ENCODE peak calls at places on chromosomes 4 and X, in five cellular contexts. One of them, this sample, is unnamed. For H3K27me3, the result is how much of the 10 kb centered on the place peaks cover.

GRCh38 chrX:94455782-94456181 is 781.8 kb downstream of the FAM133A start:
- DNase-seq in adipocyte: no peak
- DNase-seq in AG04450: no peak
- DNase-seq in right cardiac atrium: no peak
- DNase-seq in dorsolateral prefrontal cortex: no peak
- DNase-seq in this sample: no peak

GRCh38 chrX:117898206-117898605 is 218.4 kb downstream of the KLHL13 start:
- DNase-seq in adipocyte: no peak
- DNase-seq in right cardiac atrium: no peak
- DNase-seq in dorsolateral prefrontal cortex: no peak
- DNase-seq in AG04450: no peak
- DNase-seq in this sample: no peak

GRCh38 chr4:123701046-123701445 is 304.5 kb downstream of the SPRY1 start:
- DNase-seq in adipocyte: peak
- DNase-seq in AG04450: no peak
- DNase-seq in dorsolateral prefrontal cortex: no peak
- DNase-seq in right cardiac atrium: no peak
- DNase-seq in this sample: no peak

GRCh38 chr4:78864405-78865024 is 74.7 kb downstream of the PAQR3 start:
- DNase-seq in adipocyte: peak
- DNase-seq in right cardiac atrium: no peak
- DNase-seq in dorsolateral prefrontal cortex: no peak
- DNase-seq in AG04450: peak
- DNase-seq in this sample: no peak

GRCh38 chr4:106355193-106355592 is 13.4 kb downstream of the GIMD1 start:
- DNase-seq in AG04450: no peak
- DNase-seq in right cardiac atrium: peak
- DNase-seq in adipocyte: no peak
- DNase-seq in dorsolateral prefrontal cortex: no peak
- DNase-seq in this sample: no peak

GRCh38 chr4:68904786-68905185 is 46.8 kb downstream of the UGT2A3 start:
- DNase-seq in adipocyte: no peak
- DNase-seq in dorsolateral prefrontal cortex: no peak
- DNase-seq in AG04450: no peak
- DNase-seq in right cardiac atrium: no peak
- DNase-seq in this sample: no peak

GRCh38 chr4:140839396-140839795 is 83.2 kb upstream of the TBC1D9 start:
- DNase-seq in right cardiac atrium: no peak
- DNase-seq in dorsolateral prefrontal cortex: no peak
- DNase-seq in adipocyte: no peak
- DNase-seq in AG04450: no peak
- DNase-seq in this sample: no peak

GRCh38 chr4:15653864-15654391 is 1.2 kb downstream of the FBXL5 start:
- DNase-seq in right cardiac atrium: peak
- DNase-seq in adipocyte: peak
- DNase-seq in dorsolateral prefrontal cortex: no peak
- DNase-seq in AG04450: no peak
- DNase-seq in this sample: no peak

GRCh38 chrX:119655125-119655524 is 37.8 kb downstream of the SEPTIN6 start:
- DNase-seq in dorsolateral prefrontal cortex: peak
- DNase-seq in adipocyte: peak
- DNase-seq in right cardiac atrium: no peak
- DNase-seq in AG04450: peak
- DNase-seq in this sample: no peak

GRCh38 chr4:38856524-38857337 is at the start of gene TLR6:
- DNase-seq in adipocyte: peak
- DNase-seq in AG04450: no peak
- DNase-seq in right cardiac atrium: no peak
- DNase-seq in dorsolateral prefrontal cortex: no peak
- DNase-seq in this sample: no peak

GRCh38 chr4:6265546-6265945 is 4.1 kb upstream of the WFS1 start:
- DNase-seq in adipocyte: no peak
- DNase-seq in dorsolateral prefrontal cortex: no peak
- DNase-seq in right cardiac atrium: no peak
- DNase-seq in AG04450: no peak
- DNase-seq in this sample: no peak

GRCh38 chrX:44874481-44875184 is 1.6 kb downstream of the KDM6A start:
- DNase-seq in dorsolateral prefrontal cortex: no peak
- DNase-seq in right cardiac atrium: no peak
- DNase-seq in AG04450: no peak
- DNase-seq in adipocyte: peak
- DNase-seq in this sample: no peak

GRCh38 chr4:104693601-104694201 is 199.0 kb upstream of the CXXC4 start:
- DNase-seq in right cardiac atrium: no peak
- DNase-seq in dorsolateral prefrontal cortex: no peak
- DNase-seq in adipocyte: peak
- DNase-seq in AG04450: no peak
- DNase-seq in this sample: no peak

GRCh38 chr4:2015008-2015407 is 6.2 kb upstream of the NELFA start:
- DNase-seq in dorsolateral prefrontal cortex: no peak
- DNase-seq in adipocyte: no peak
- DNase-seq in AG04450: no peak
- DNase-seq in right cardiac atrium: no peak
- DNase-seq in this sample: no peak

GRCh38 chr4:164734476-164734875 is 19.5 kb upstream of the SMIM31 start:
- DNase-seq in adipocyte: no peak
- DNase-seq in right cardiac atrium: no peak
- DNase-seq in AG04450: no peak
- DNase-seq in dorsolateral prefrontal cortex: no peak
- DNase-seq in this sample: no peak

GRCh38 chr4:16289872-16290554 is 63.7 kb upstream of the TAPT1 start:
- DNase-seq in dorsolateral prefrontal cortex: no peak
- DNase-seq in right cardiac atrium: no peak
- DNase-seq in adipocyte: peak
- DNase-seq in AG04450: no peak
- DNase-seq in this sample: no peak

GRCh38 chrX:100404851-100405250 is 5.2 kb downstream of the PCDH19 start:
- DNase-seq in dorsolateral prefrontal cortex: no peak
- DNase-seq in right cardiac atrium: no peak
- DNase-seq in adipocyte: no peak
- DNase-seq in AG04450: no peak
- DNase-seq in this sample: no peak
- H3K27me3 ChIP-seq in dorsolateral prefrontal cortex: under half
- H3K27me3 ChIP-seq in right cardiac atrium: under half
- H3K27me3 ChIP-seq in adipocyte: half or more
- H3K27me3 ChIP-seq in AG04450: under half
- H3K27me3 ChIP-seq in this sample: under half

GRCh38 chrX:154541896-154542722 is 4.5 kb downstream of the G6PD start:
- DNase-seq in dorsolateral prefrontal cortex: peak
- DNase-seq in right cardiac atrium: peak
- DNase-seq in adipocyte: peak
- DNase-seq in AG04450: peak
- DNase-seq in this sample: peak
- H3K27me3 ChIP-seq in dorsolateral prefrontal cortex: under half
- H3K27me3 ChIP-seq in right cardiac atrium: under half
- H3K27me3 ChIP-seq in adipocyte: under half
- H3K27me3 ChIP-seq in AG04450: under half
- H3K27me3 ChIP-seq in this sample: under half

GRCh38 chr4:73673286-73673685 is 53.0 kb upstream of the RASSF6 start:
- DNase-seq in dorsolateral prefrontal cortex: no peak
- DNase-seq in right cardiac atrium: peak
- DNase-seq in adipocyte: no peak
- DNase-seq in AG04450: no peak
- DNase-seq in this sample: no peak

GRCh38 chr4:73675623-73676022 is 55.4 kb upstream of the RASSF6 start:
- DNase-seq in dorsolateral prefrontal cortex: no peak
- DNase-seq in adipocyte: no peak
- DNase-seq in AG04450: no peak
- DNase-seq in right cardiac atrium: no peak
- DNase-seq in this sample: no peak

GRCh38 chr4:73676136-73676535 is 55.9 kb upstream of the RASSF6 start:
- DNase-seq in right cardiac atrium: no peak
- DNase-seq in dorsolateral prefrontal cortex: no peak
- DNase-seq in adipocyte: no peak
- DNase-seq in AG04450: no peak
- DNase-seq in this sample: no peak

GRCh38 chr4:73676881-73677323 is 56.7 kb upstream of the RASSF6 start:
- DNase-seq in right cardiac atrium: peak
- DNase-seq in AG04450: peak
- DNase-seq in dorsolateral prefrontal cortex: no peak
- DNase-seq in adipocyte: no peak
- DNase-seq in this sample: no peak

DNA sequence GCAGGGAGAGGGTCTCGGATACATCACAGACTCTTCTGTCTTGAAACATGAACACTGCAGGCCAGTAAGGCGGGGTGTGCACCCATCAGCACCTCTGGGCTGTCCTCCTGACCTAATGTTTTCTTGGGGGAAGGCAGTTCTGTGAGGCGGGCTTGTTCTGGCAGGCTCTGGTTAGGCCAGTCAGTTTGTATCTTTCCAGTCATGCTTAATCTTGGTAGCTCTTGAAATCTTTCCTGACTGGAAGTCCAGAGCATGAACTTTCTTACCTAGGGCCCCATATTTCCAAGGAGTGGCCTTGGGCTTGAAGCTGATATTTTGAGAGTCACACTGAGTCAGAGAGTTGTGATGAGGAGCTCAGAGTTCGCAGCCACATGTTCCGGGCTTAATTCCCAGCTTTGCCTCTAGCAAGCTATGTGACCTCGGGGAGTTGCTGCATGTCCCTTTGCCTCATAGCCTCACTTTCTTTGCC is 54.2 kb upstream of the RASSF6 start:
- DNase-seq in dorsolateral prefrontal cortex: no peak
- DNase-seq in right cardiac atrium: peak
- DNase-seq in AG04450: no peak
- DNase-seq in adipocyte: no peak
- DNase-seq in this sample: no peak
- H3K27me3 ChIP-seq in dorsolateral prefrontal cortex: under half
- H3K27me3 ChIP-seq in right cardiac atrium: under half
- H3K27me3 ChIP-seq in AG04450: under half
- H3K27me3 ChIP-seq in adipocyte: under half
- H3K27me3 ChIP-seq in this sample: under half

GRCh38 chrX:72080800-72081199 is 50.9 kb downstream of the RTL5 start:
- DNase-seq in right cardiac atrium: no peak
- DNase-seq in AG04450: no peak
- DNase-seq in adipocyte: no peak
- DNase-seq in dorsolateral prefrontal cortex: no peak
- DNase-seq in this sample: no peak

GRCh38 chrX:72083291-72083690 is 48.4 kb downstream of the RTL5 start:
- DNase-seq in dorsolateral prefrontal cortex: no peak
- DNase-seq in AG04450: no peak
- DNase-seq in adipocyte: no peak
- DNase-seq in right cardiac atrium: no peak
- DNase-seq in this sample: no peak

GRCh38 chrX:72086995-72087394 is 44.7 kb downstream of the RTL5 start:
- DNase-seq in dorsolateral prefrontal cortex: no peak
- DNase-seq in adipocyte: no peak
- DNase-seq in AG04450: no peak
- DNase-seq in right cardiac atrium: no peak
- DNase-seq in this sample: no peak

GRCh38 chrX:72081605-72082320 is 50.0 kb downstream of the RTL5 start:
- DNase-seq in AG04450: no peak
- DNase-seq in adipocyte: no peak
- DNase-seq in dorsolateral prefrontal cortex: no peak
- DNase-seq in right cardiac atrium: no peak
- DNase-seq in this sample: no peak

GRCh38 chrX:72084114-72084513 is 47.6 kb downstream of the RTL5 start:
- DNase-seq in AG04450: no peak
- DNase-seq in right cardiac atrium: no peak
- DNase-seq in dorsolateral prefrontal cortex: no peak
- DNase-seq in adipocyte: no peak
- DNase-seq in this sample: no peak
- H3K27me3 ChIP-seq in AG04450: under half
- H3K27me3 ChIP-seq in right cardiac atrium: under half
- H3K27me3 ChIP-seq in dorsolateral prefrontal cortex: under half
- H3K27me3 ChIP-seq in adipocyte: under half
- H3K27me3 ChIP-seq in this sample: under half